ENCODE peak calls at places on chromosomes 4 and X, in seven cellular contexts. One of them, this sample, is unnamed.

GRCh38 chr4:140092094-140092820 is 61.7 kb downstream of the MAML3 start:
- DNase-seq in trophoblast cell: peak
- DNase-seq in H1: peak
- DNase-seq in mesenchymal stem cell: peak
- DNase-seq in IMR-90: no peak
- DNase-seq in H9: peak
- DNase-seq in neuronal stem cell: peak
- DNase-seq in this sample: peak

GRCh38 chr4:133148690-133149363 is at the start of gene PCDH10:
- DNase-seq in trophoblast cell: peak
- DNase-seq in mesenchymal stem cell: peak
- DNase-seq in H1: peak
- DNase-seq in neuronal stem cell: peak
- DNase-seq in H9: peak
- DNase-seq in IMR-90: peak
- DNase-seq in this sample: peak

GRCh38 chrX:119693032-119693995 is at the start of gene SEPTIN6:
- DNase-seq in H1: peak
- DNase-seq in trophoblast cell: peak
- DNase-seq in neuronal stem cell: peak
- DNase-seq in H9: peak
- DNase-seq in mesenchymal stem cell: peak
- DNase-seq in IMR-90: peak
- DNase-seq in this sample: peak

GRCh38 chr4:172776203-172776896 is 392.3 kb upstream of the GALNT7 start:
- DNase-seq in neuronal stem cell: no peak
- DNase-seq in H1: no peak
- DNase-seq in IMR-90: peak
- DNase-seq in H9: no peak
- DNase-seq in mesenchymal stem cell: no peak
- DNase-seq in trophoblast cell: no peak
- DNase-seq in this sample: no peak

GRCh38 chrX:51144828-51145442 is 187.7 kb upstream of the NUDT10 start:
- DNase-seq in trophoblast cell: peak
- DNase-seq in IMR-90: peak
- DNase-seq in neuronal stem cell: peak
- DNase-seq in H1: peak
- DNase-seq in mesenchymal stem cell: peak
- DNase-seq in H9: peak
- DNase-seq in this sample: peak

GRCh38 chr4:87589531-87589930 is 18.8 kb upstream of the DSPP start:
- DNase-seq in trophoblast cell: peak
- DNase-seq in H9: no peak
- DNase-seq in mesenchymal stem cell: peak
- DNase-seq in neuronal stem cell: no peak
- DNase-seq in H1: no peak
- DNase-seq in IMR-90: peak
- DNase-seq in this sample: peak

GRCh38 chr4:8732092-8732491 is 139.5 kb downstream of the CPZ start:
- DNase-seq in H1: no peak
- DNase-seq in trophoblast cell: no peak
- DNase-seq in IMR-90: no peak
- DNase-seq in neuronal stem cell: no peak
- DNase-seq in H9: no peak
- DNase-seq in mesenchymal stem cell: no peak
- DNase-seq in this sample: no peak

GRCh38 chr4:173057442-173057841 is 111.2 kb upstream of the GALNT7 start:
- DNase-seq in H9: no peak
- DNase-seq in IMR-90: peak
- DNase-seq in trophoblast cell: no peak
- DNase-seq in neuronal stem cell: no peak
- DNase-seq in mesenchymal stem cell: peak
- DNase-seq in H1: no peak
- DNase-seq in this sample: no peak

GRCh38 chr4:128812360-128812958 is 3.0 kb downstream of the JADE1 start:
- DNase-seq in neuronal stem cell: peak
- DNase-seq in mesenchymal stem cell: peak
- DNase-seq in H1: peak
- DNase-seq in IMR-90: peak
- DNase-seq in H9: peak
- DNase-seq in trophoblast cell: peak
- DNase-seq in this sample: peak

GRCh38 chr4:186900232-186900900 is 176.7 kb upstream of the FAT1 start:
- DNase-seq in trophoblast cell: peak
- DNase-seq in H9: no peak
- DNase-seq in neuronal stem cell: no peak
- DNase-seq in H1: no peak
- DNase-seq in mesenchymal stem cell: peak
- DNase-seq in IMR-90: peak
- DNase-seq in this sample: no peak

GRCh38 chr4:184097240-184097619 is 120.4 kb downstream of the ENPP6 start:
- DNase-seq in mesenchymal stem cell: no peak
- DNase-seq in neuronal stem cell: no peak
- DNase-seq in IMR-90: no peak
- DNase-seq in H1: peak
- DNase-seq in trophoblast cell: no peak
- DNase-seq in H9: peak
- DNase-seq in this sample: peak

GRCh38 chr4:93396274-93396673 is 432.3 kb upstream of the ATOH1 start:
- DNase-seq in neuronal stem cell: no peak
- DNase-seq in mesenchymal stem cell: peak
- DNase-seq in H1: no peak
- DNase-seq in trophoblast cell: no peak
- DNase-seq in H9: no peak
- DNase-seq in IMR-90: peak
- DNase-seq in this sample: peak

GRCh38 chr4:153778383-153778782 is 10.5 kb downstream of the SFRP2 start:
- DNase-seq in H1: no peak
- DNase-seq in IMR-90: no peak
- DNase-seq in trophoblast cell: no peak
- DNase-seq in neuronal stem cell: no peak
- DNase-seq in mesenchymal stem cell: no peak
- DNase-seq in H9: no peak
- DNase-seq in this sample: no peak

GRCh38 chr4:173526034-173526482 is 4.0 kb downstream of the HAND2 start:
- DNase-seq in mesenchymal stem cell: peak
- DNase-seq in IMR-90: no peak
- DNase-seq in neuronal stem cell: no peak
- DNase-seq in H1: no peak
- DNase-seq in H9: no peak
- DNase-seq in trophoblast cell: no peak
- DNase-seq in this sample: peak

GRCh38 chr4:139509727-139510410 is 46.1 kb downstream of the SETD7 start:
- DNase-seq in H9: peak
- DNase-seq in mesenchymal stem cell: no peak
- DNase-seq in H1: no peak
- DNase-seq in trophoblast cell: no peak
- DNase-seq in IMR-90: no peak
- DNase-seq in neuronal stem cell: no peak
- DNase-seq in this sample: peak

GRCh38 chr4:46830971-46831454 is 78.0 kb downstream of the COX7B2 start:
- DNase-seq in H1: no peak
- DNase-seq in H9: no peak
- DNase-seq in mesenchymal stem cell: no peak
- DNase-seq in IMR-90: no peak
- DNase-seq in trophoblast cell: no peak
- DNase-seq in neuronal stem cell: no peak
- DNase-seq in this sample: no peak

GRCh38 chr4:25184056-25184455 is 23.8 kb upstream of the SEPSECS start:
- DNase-seq in neuronal stem cell: no peak
- DNase-seq in IMR-90: no peak
- DNase-seq in mesenchymal stem cell: no peak
- DNase-seq in trophoblast cell: no peak
- DNase-seq in H9: no peak
- DNase-seq in H1: no peak
- DNase-seq in this sample: peak

GRCh38 chr4:83890231-83890630 is 354.3 kb downstream of the GPAT3 start:
- DNase-seq in mesenchymal stem cell: no peak
- DNase-seq in trophoblast cell: peak
- DNase-seq in H1: no peak
- DNase-seq in IMR-90: peak
- DNase-seq in H9: no peak
- DNase-seq in neuronal stem cell: no peak
- DNase-seq in this sample: no peak

GRCh38 chr4:2931765-2932560 is 31.2 kb downstream of the NOP14 start:
- DNase-seq in H9: peak
- DNase-seq in mesenchymal stem cell: no peak
- DNase-seq in neuronal stem cell: no peak
- DNase-seq in H1: peak
- DNase-seq in trophoblast cell: peak
- DNase-seq in IMR-90: no peak
- DNase-seq in this sample: no peak

GRCh38 chrX:103418811-103419210 is 42.5 kb downstream of the BEX3 start:
- DNase-seq in neuronal stem cell: no peak
- DNase-seq in trophoblast cell: no peak
- DNase-seq in H9: no peak
- DNase-seq in H1: no peak
- DNase-seq in IMR-90: no peak
- DNase-seq in mesenchymal stem cell: no peak
- DNase-seq in this sample: no peak

GRCh38 chr4:108029731-108030130 is 40.0 kb downstream of the HADH start:
- DNase-seq in trophoblast cell: no peak
- DNase-seq in IMR-90: peak
- DNase-seq in mesenchymal stem cell: peak
- DNase-seq in H1: no peak
- DNase-seq in neuronal stem cell: no peak
- DNase-seq in H9: no peak
- DNase-seq in this sample: no peak

GRCh38 chr4:139763668-139764067 is 98.0 kb downstream of the MGST2 start:
- DNase-seq in neuronal stem cell: no peak
- DNase-seq in IMR-90: no peak
- DNase-seq in mesenchymal stem cell: peak
- DNase-seq in trophoblast cell: no peak
- DNase-seq in H9: no peak
- DNase-seq in H1: no peak
- DNase-seq in this sample: no peak

GRCh38 chr4:127616898-127617297 is 15.9 kb upstream of the INTU start:
- DNase-seq in neuronal stem cell: no peak
- DNase-seq in H1: no peak
- DNase-seq in H9: no peak
- DNase-seq in trophoblast cell: peak
- DNase-seq in mesenchymal stem cell: no peak
- DNase-seq in IMR-90: no peak
- DNase-seq in this sample: no peak
- H4K8ac ChIP-seq in neuronal stem cell: no peak
- H4K8ac ChIP-seq in H1: no peak
- H4K8ac ChIP-seq in H9: no peak
- H4K8ac ChIP-seq in trophoblast cell: no peak
- H4K8ac ChIP-seq in mesenchymal stem cell: no peak
- H4K8ac ChIP-seq in IMR-90: no peak
- H4K8ac ChIP-seq in this sample: no peak

DNA sequence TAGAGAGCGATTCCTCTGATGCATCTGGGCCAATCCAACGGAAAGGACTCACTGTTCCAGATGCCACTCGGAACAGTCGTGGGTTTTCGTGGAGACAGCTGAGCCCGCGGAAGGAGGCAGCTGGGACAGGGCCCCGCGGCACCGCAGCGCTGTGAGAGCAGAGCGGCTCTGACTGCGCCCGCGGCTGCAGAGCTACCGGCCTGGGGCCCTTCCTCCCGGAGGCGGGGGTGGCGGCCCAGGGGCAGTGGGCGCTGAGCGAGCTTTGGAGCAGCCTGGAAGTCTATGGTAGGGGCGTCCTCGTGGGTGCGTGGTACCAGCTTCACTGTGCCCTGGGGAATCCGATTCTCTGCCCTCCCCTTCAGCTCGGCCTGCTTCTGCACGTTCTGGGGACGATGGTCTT is 24.9 kb downstream of the CLDN34 start:
- DNase-seq in H9: no peak
- DNase-seq in IMR-90: no peak
- DNase-seq in mesenchymal stem cell: no peak
- DNase-seq in H1: no peak
- DNase-seq in neuronal stem cell: no peak
- DNase-seq in trophoblast cell: no peak
- DNase-seq in this sample: no peak
- H2BK5ac ChIP-seq in H9: no peak
- H2BK5ac ChIP-seq in IMR-90: no peak
- H2BK5ac ChIP-seq in mesenchymal stem cell: no peak
- H2BK5ac ChIP-seq in H1: no peak
- H2BK5ac ChIP-seq in neuronal stem cell: no peak
- H2BK5ac ChIP-seq in trophoblast cell: no peak
- H2BK5ac ChIP-seq in this sample: no peak

DNA sequence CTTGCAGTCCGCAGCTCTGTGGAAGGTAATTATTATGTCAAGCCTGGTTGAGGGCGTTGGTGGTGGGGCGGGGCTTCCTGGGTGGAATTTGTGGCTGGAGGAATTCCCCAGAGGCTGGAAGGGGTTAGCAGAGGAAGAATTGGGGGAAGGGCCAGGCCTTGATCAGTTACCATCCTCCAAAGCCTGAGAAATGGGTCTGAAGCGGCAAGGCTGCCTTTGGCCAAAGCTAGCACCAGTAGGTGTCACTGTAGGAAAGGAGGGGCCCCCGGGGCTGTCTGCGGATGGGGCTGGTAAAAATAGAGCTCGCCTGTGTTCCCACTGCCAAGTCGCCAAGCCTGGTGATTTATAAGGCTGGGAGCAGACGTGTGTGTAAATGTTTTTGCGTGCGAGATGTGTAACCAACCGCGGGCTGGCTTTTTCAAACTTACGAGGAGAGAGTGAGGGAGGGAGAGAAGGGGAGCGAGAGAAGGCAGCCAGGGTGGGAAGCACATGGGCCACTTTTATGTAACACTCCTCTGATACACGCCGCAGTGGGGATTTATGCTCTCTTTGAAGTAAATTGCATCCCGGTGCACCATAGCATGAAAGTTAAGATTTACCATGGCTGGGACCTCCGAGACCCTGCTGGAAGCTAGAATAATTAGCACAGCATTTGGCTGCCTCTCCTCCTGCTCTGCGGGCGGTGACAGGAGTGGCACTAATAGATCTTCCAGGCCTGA is 366.9 kb downstream of the BCOR start:
- DNase-seq in H9: peak
- DNase-seq in IMR-90: peak
- DNase-seq in mesenchymal stem cell: peak
- DNase-seq in trophoblast cell: peak
- DNase-seq in neuronal stem cell: peak
- DNase-seq in H1: peak
- DNase-seq in this sample: peak
- H3K9ac ChIP-seq in H9: no peak
- H3K9ac ChIP-seq in IMR-90: no peak
- H3K9ac ChIP-seq in mesenchymal stem cell: no peak
- H3K9ac ChIP-seq in trophoblast cell: no peak
- H3K9ac ChIP-seq in neuronal stem cell: no peak
- H3K9ac ChIP-seq in H1: no peak
- H3K9ac ChIP-seq in this sample: peak

GRCh38 chr4:21380861-21381260 is 567.7 kb downstream of the KCNIP4 start:
- DNase-seq in H1: no peak
- DNase-seq in neuronal stem cell: no peak
- DNase-seq in H9: no peak
- DNase-seq in IMR-90: no peak
- DNase-seq in trophoblast cell: no peak
- DNase-seq in mesenchymal stem cell: no peak
- DNase-seq in this sample: no peak

GRCh38 chr4:21387683-21388082 is 560.9 kb downstream of the KCNIP4 start:
- DNase-seq in IMR-90: no peak
- DNase-seq in H9: no peak
- DNase-seq in H1: no peak
- DNase-seq in mesenchymal stem cell: no peak
- DNase-seq in neuronal stem cell: no peak
- DNase-seq in trophoblast cell: no peak
- DNase-seq in this sample: no peak

GRCh38 chr4:21386166-21386780 is 562.3 kb downstream of the KCNIP4 start:
- DNase-seq in neuronal stem cell: no peak
- DNase-seq in trophoblast cell: no peak
- DNase-seq in H9: no peak
- DNase-seq in IMR-90: no peak
- DNase-seq in mesenchymal stem cell: no peak
- DNase-seq in H1: no peak
- DNase-seq in this sample: no peak

GRCh38 chr4:21385706-21386105 is 562.9 kb downstream of the KCNIP4 start:
- DNase-seq in H9: no peak
- DNase-seq in mesenchymal stem cell: no peak
- DNase-seq in IMR-90: no peak
- DNase-seq in neuronal stem cell: no peak
- DNase-seq in H1: no peak
- DNase-seq in trophoblast cell: no peak
- DNase-seq in this sample: no peak
- H4K8ac ChIP-seq in H9: no peak
- H4K8ac ChIP-seq in mesenchymal stem cell: no peak
- H4K8ac ChIP-seq in IMR-90: no peak
- H4K8ac ChIP-seq in neuronal stem cell: no peak
- H4K8ac ChIP-seq in H1: no peak
- H4K8ac ChIP-seq in trophoblast cell: no peak
- H4K8ac ChIP-seq in this sample: no peak

This sample was measured in mesendoderm.